ENCODE peak calls at places on chromosomes 6 and 20, in five cellular contexts. N is CD8-positive, alpha-beta T cell; A is Caco-2; B is BE2C; C is IMR-90. R is an unnamed sample.
A peak's percentile ranks its signal among the peaks of the same experiment; 100 is the strongest.

GRCh38 chr20:15609956-15610355 is 963.3 kb downstream of the KIF16B start:
- DNase-seq in B (no peak), C (no peak), N (no peak), A (no peak), R (no peak)

GRCh38 chr6:120935908-120936307 is 398.4 kb downstream of the TBC1D32 start:
- DNase-seq in C (no peak), N (no peak), A (no peak), B (no peak), R (no peak)

GRCh38 chr20:41370176-41370575 is 3.6 kb upstream of the EMILIN3 start:
- DNase-seq in N (no peak), A (no peak), B (no peak), C (no peak), R (no peak)

GRCh38 chr6:169994734-169995133 is 243.3 kb downstream of the ERMARD start:
- DNase-seq in C (no peak), B (no peak), A (no peak), N (no peak), R (no peak)

GRCh38 chr20:62737971-62738881 is 29.6 kb downstream of the NTSR1 start:
- DNase-seq in A (no peak), N (no peak), B (peak; percentile 15), C (no peak), R (no peak)

GRCh38 chr20:63120286-63121090 is 95.4 kb downstream of the YTHDF1 start:
- DNase-seq in N (no peak), B (no peak), C (no peak), A (peak; percentile 42), R (no peak)

GRCh38 chr6:118675225-118675624 is 23.8 kb upstream of the CEP85L start:
- DNase-seq in B (no peak), N (no peak), A (no peak), C (no peak), R (no peak)

GRCh38 chr6:36914227-36914794 is 28.6 kb downstream of the C6orf89 start:
- DNase-seq in B (no peak), N (no peak), A (peak; percentile 75), C (peak; percentile 56), R (no peak)

GRCh38 chr20:708956-709355 is 33.4 kb upstream of the SCRT2 start:
- DNase-seq in A (no peak), N (no peak), B (no peak), C (no peak), R (no peak)
- H3K27me3 ChIP-seq in A (peaks cover 1% of the 10 kb centered on the region), N (no peaks in the 10 kb centered on the region), B (no peaks in the 10 kb centered on the region), C (peaks cover 23% of the 10 kb centered on the region), R (peaks cover 5% of the 10 kb centered on the region)

GRCh38 chr6:106764353-106764980 is 135.1 kb downstream of the QRSL1 start:
- DNase-seq in A (no peak), B (no peak), N (no peak), C (no peak), R (no peak)

GRCh38 chr6:106763361-106763760 is 134.0 kb downstream of the QRSL1 start:
- DNase-seq in A (no peak), N (no peak), B (no peak), C (no peak), R (no peak)

GRCh38 chr6:106767271-106767670 is 137.9 kb downstream of the QRSL1 start:
- DNase-seq in N (no peak), C (no peak), B (no peak), A (no peak), R (no peak)

GRCh38 chr6:106766201-106766600 is 136.8 kb downstream of the QRSL1 start:
- DNase-seq in N (no peak), C (no peak), A (no peak), B (no peak), R (no peak)

DNA sequence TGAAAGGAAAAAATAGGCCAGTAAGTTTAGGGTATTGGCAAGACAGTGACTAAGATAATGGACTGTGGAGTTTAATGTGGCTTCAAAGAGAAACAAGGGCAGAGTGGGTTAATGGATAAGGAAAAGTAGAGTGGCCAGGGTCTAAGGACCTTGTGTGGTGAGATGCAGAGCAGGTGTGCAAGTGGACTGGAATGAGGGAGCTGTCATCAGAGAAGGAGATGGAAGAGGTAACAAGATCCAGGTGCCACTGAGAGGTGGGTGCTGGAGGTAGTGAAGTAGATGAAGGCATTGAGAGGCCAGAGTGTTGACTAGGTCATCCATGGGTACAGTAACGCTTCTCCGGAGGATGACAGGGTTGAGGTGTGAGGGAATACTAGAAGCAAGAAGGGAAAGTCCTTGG is 136.1 kb downstream of the QRSL1 start:
- DNase-seq in N (no peak), A (no peak), C (no peak), B (no peak), R (no peak)
- H3K27me3 ChIP-seq in N (no peaks in the 10 kb centered on the region), A (no peaks in the 10 kb centered on the region), C (no peaks in the 10 kb centered on the region), B (peaks cover 42% of the 10 kb centered on the region), R (no peaks in the 10 kb centered on the region)

GRCh38 chr20:51767867-51768758 is at the start of gene ATP9A:
- DNase-seq in A (no peak), B (peak; percentile 17), N (no peak), C (peak; percentile 31), R (no peak)
- H3K27me3 ChIP-seq in A (no peaks in the 10 kb centered on the region), B (peaks cover 19% of the 10 kb centered on the region), N (no peaks in the 10 kb centered on the region), C (no peaks in the 10 kb centered on the region), R (no peaks in the 10 kb centered on the region)

GRCh38 chr20:1267161-1267560 is 1.1 kb downstream of the SNPH start:
- DNase-seq in B (no peak), C (no peak), A (no peak), N (no peak), R (no peak)

GRCh38 chr20:1269235-1269634 is 3.1 kb downstream of the SNPH start:
- DNase-seq in A (no peak), N (no peak), C (no peak), B (no peak), R (no peak)

GRCh38 chr20:1269850-1270249 is 3.8 kb downstream of the SNPH start:
- DNase-seq in A (no peak), B (no peak), N (no peak), C (no peak), R (no peak)

GRCh38 chr20:1266167-1266973 is at the start of gene SNPH:
- DNase-seq in C (peak; percentile 76), N (peak; percentile 80), B (peak; percentile 25), A (peak; percentile 62), R (no peak)

GRCh38 chr20:1267809-1268374 is 1.8 kb downstream of the SNPH start:
- DNase-seq in N (no peak), B (no peak), A (no peak), C (no peak), R (no peak)
- H3K27me3 ChIP-seq in N (no peaks in the 10 kb centered on the region), B (no peaks in the 10 kb centered on the region), A (no peaks in the 10 kb centered on the region), C (no peaks in the 10 kb centered on the region), R (no peaks in the 10 kb centered on the region)

GRCh38 chr20:32157611-32158010 is 48.1 kb downstream of the TM9SF4 start:
- DNase-seq in A (peak; percentile 36), N (no peak), C (no peak), B (no peak), R (no peak)
- H3K27me3 ChIP-seq in A (no peaks in the 10 kb centered on the region), N (no peaks in the 10 kb centered on the region), C (no peaks in the 10 kb centered on the region), B (no peaks in the 10 kb centered on the region), R (no peaks in the 10 kb centered on the region)